ENCODE peak calls at places on chromosomes 11 and 22, in seven cellular contexts. One of them, this sample, is unnamed.

GRCh38 chr11:13644997-13645667 is 23.3 kb upstream of the FAR1 start:
- DNase-seq in NCI-H1092: no peak
- DNase-seq in Right ventricle myocardium superior: no peak
- DNase-seq in activated naive CD4-positive, alpha-beta T cell: no peak
- DNase-seq in endothelial cell of umbilical vein: peak; percentile 29
- DNase-seq in tibial nerve: no peak
- DNase-seq in NCI-H2081 treated with DMSO at 0.1 percent for 48 hours: no peak
- DNase-seq in this sample: no peak

GRCh38 chr11:71256080-71256479 is 3.7 kb upstream of the SHANK2 start:
- DNase-seq in NCI-H1092: no peak
- DNase-seq in Right ventricle myocardium superior: no peak
- DNase-seq in activated naive CD4-positive, alpha-beta T cell: no peak
- DNase-seq in endothelial cell of umbilical vein: no peak
- DNase-seq in tibial nerve: no peak
- DNase-seq in NCI-H2081 treated with DMSO at 0.1 percent for 48 hours: no peak
- DNase-seq in this sample: no peak

GRCh38 chr11:112995423-112996084 is 34.3 kb downstream of the NCAM1 start:
- DNase-seq in NCI-H1092: no peak
- DNase-seq in Right ventricle myocardium superior: no peak
- DNase-seq in activated naive CD4-positive, alpha-beta T cell: no peak
- DNase-seq in endothelial cell of umbilical vein: no peak
- DNase-seq in tibial nerve: no peak
- DNase-seq in NCI-H2081 treated with DMSO at 0.1 percent for 48 hours: no peak
- DNase-seq in this sample: no peak

GRCh38 chr22:23613193-23613973 is 18.7 kb downstream of the DRICH1 start:
- DNase-seq in NCI-H1092: no peak
- DNase-seq in Right ventricle myocardium superior: no peak
- DNase-seq in activated naive CD4-positive, alpha-beta T cell: no peak
- DNase-seq in endothelial cell of umbilical vein: no peak
- DNase-seq in tibial nerve: no peak
- DNase-seq in NCI-H2081 treated with DMSO at 0.1 percent for 48 hours: no peak
- DNase-seq in this sample: no peak

GRCh38 chr11:66542362-66542761 is 3.5 kb downstream of the ZDHHC24 start:
- DNase-seq in NCI-H1092: no peak
- DNase-seq in Right ventricle myocardium superior: no peak
- DNase-seq in activated naive CD4-positive, alpha-beta T cell: no peak
- DNase-seq in endothelial cell of umbilical vein: no peak
- DNase-seq in tibial nerve: no peak
- DNase-seq in NCI-H2081 treated with DMSO at 0.1 percent for 48 hours: no peak
- DNase-seq in this sample: no peak

GRCh38 chr11:63508009-63508408 is 2.1 kb downstream of the LGALS12 start:
- DNase-seq in NCI-H1092: no peak
- DNase-seq in Right ventricle myocardium superior: peak; percentile 67
- DNase-seq in activated naive CD4-positive, alpha-beta T cell: no peak
- DNase-seq in endothelial cell of umbilical vein: no peak
- DNase-seq in tibial nerve: no peak
- DNase-seq in NCI-H2081 treated with DMSO at 0.1 percent for 48 hours: no peak
- DNase-seq in this sample: no peak

GRCh38 chr11:33376331-33377099 is 119.3 kb downstream of the HIPK3 start:
- DNase-seq in NCI-H1092: peak; percentile 6
- DNase-seq in Right ventricle myocardium superior: no peak
- DNase-seq in activated naive CD4-positive, alpha-beta T cell: no peak
- DNase-seq in endothelial cell of umbilical vein: no peak
- DNase-seq in tibial nerve: no peak
- DNase-seq in NCI-H2081 treated with DMSO at 0.1 percent for 48 hours: no peak
- DNase-seq in this sample: peak; percentile 43

GRCh38 chr22:29257751-29258181 is 10.0 kb downstream of the RHBDD3 start:
- DNase-seq in NCI-H1092: no peak
- DNase-seq in Right ventricle myocardium superior: no peak
- DNase-seq in activated naive CD4-positive, alpha-beta T cell: no peak
- DNase-seq in endothelial cell of umbilical vein: no peak
- DNase-seq in tibial nerve: no peak
- DNase-seq in NCI-H2081 treated with DMSO at 0.1 percent for 48 hours: no peak
- DNase-seq in this sample: no peak

GRCh38 chr22:38298312-38299000 is 18.8 kb downstream of the CSNK1E start:
- DNase-seq in NCI-H1092: no peak
- DNase-seq in Right ventricle myocardium superior: no peak
- DNase-seq in activated naive CD4-positive, alpha-beta T cell: no peak
- DNase-seq in endothelial cell of umbilical vein: no peak
- DNase-seq in tibial nerve: no peak
- DNase-seq in NCI-H2081 treated with DMSO at 0.1 percent for 48 hours: no peak
- DNase-seq in this sample: peak; percentile 28

GRCh38 chr22:31561238-31561887 is 65.0 kb downstream of the SFI1 start:
- DNase-seq in NCI-H1092: peak; percentile 67
- DNase-seq in Right ventricle myocardium superior: peak; percentile 76
- DNase-seq in activated naive CD4-positive, alpha-beta T cell: peak; percentile 15
- DNase-seq in endothelial cell of umbilical vein: peak; percentile 78
- DNase-seq in tibial nerve: no peak
- DNase-seq in NCI-H2081 treated with DMSO at 0.1 percent for 48 hours: peak; percentile 17
- DNase-seq in this sample: peak; percentile 69

GRCh38 chr11:18312012-18312411 is 9.9 kb downstream of the HPS5 start:
- DNase-seq in NCI-H1092: no peak
- DNase-seq in Right ventricle myocardium superior: no peak
- DNase-seq in activated naive CD4-positive, alpha-beta T cell: no peak
- DNase-seq in endothelial cell of umbilical vein: no peak
- DNase-seq in tibial nerve: no peak
- DNase-seq in NCI-H2081 treated with DMSO at 0.1 percent for 48 hours: no peak
- DNase-seq in this sample: no peak

GRCh38 chr11:35836185-35836584 is 107.7 kb upstream of the LDLRAD3 start:
- DNase-seq in NCI-H1092: no peak
- DNase-seq in Right ventricle myocardium superior: no peak
- DNase-seq in activated naive CD4-positive, alpha-beta T cell: no peak
- DNase-seq in endothelial cell of umbilical vein: no peak
- DNase-seq in tibial nerve: no peak
- DNase-seq in NCI-H2081 treated with DMSO at 0.1 percent for 48 hours: no peak
- DNase-seq in this sample: no peak

GRCh38 chr11:28383471-28383870 is 275.3 kb downstream of the METTL15 start:
- DNase-seq in NCI-H1092: no peak
- DNase-seq in Right ventricle myocardium superior: no peak
- DNase-seq in activated naive CD4-positive, alpha-beta T cell: no peak
- DNase-seq in endothelial cell of umbilical vein: no peak
- DNase-seq in tibial nerve: no peak
- DNase-seq in NCI-H2081 treated with DMSO at 0.1 percent for 48 hours: no peak
- DNase-seq in this sample: no peak

GRCh38 chr11:8531982-8532381 is 62.0 kb downstream of the STK33 start:
- DNase-seq in NCI-H1092: no peak
- DNase-seq in Right ventricle myocardium superior: no peak
- DNase-seq in activated naive CD4-positive, alpha-beta T cell: no peak
- DNase-seq in endothelial cell of umbilical vein: no peak
- DNase-seq in tibial nerve: no peak
- DNase-seq in NCI-H2081 treated with DMSO at 0.1 percent for 48 hours: no peak
- DNase-seq in this sample: no peak

GRCh38 chr11:116507016-116507415 is 265.8 kb downstream of the BUD13 start:
- DNase-seq in NCI-H1092: no peak
- DNase-seq in Right ventricle myocardium superior: no peak
- DNase-seq in activated naive CD4-positive, alpha-beta T cell: no peak
- DNase-seq in endothelial cell of umbilical vein: no peak
- DNase-seq in tibial nerve: no peak
- DNase-seq in NCI-H2081 treated with DMSO at 0.1 percent for 48 hours: no peak
- DNase-seq in this sample: no peak

GRCh38 chr11:130847517-130847916 is 68.8 kb downstream of the SNX19 start:
- DNase-seq in NCI-H1092: no peak
- DNase-seq in Right ventricle myocardium superior: no peak
- DNase-seq in activated naive CD4-positive, alpha-beta T cell: no peak
- DNase-seq in endothelial cell of umbilical vein: no peak
- DNase-seq in tibial nerve: no peak
- DNase-seq in NCI-H2081 treated with DMSO at 0.1 percent for 48 hours: no peak
- DNase-seq in this sample: no peak